ENCODE peak calls at places on chromosomes 13 and 19, in eight cellular contexts. O, S, G, R, V, P, Y and M are unnamed samples. For H3K9me3, the result is how much of the 10 kb centered on the place peaks cover.

GRCh38 chr13:67119481-67119883 is 110.7 kb downstream of the PCDH9 start:
- DNase-seq in O (peak), S (peak), G (no peak), R (peak), V (no peak), P (no peak), Y (no peak), M (no peak)

GRCh38 chr13:60398949-60399589 is 2.0 kb downstream of the TDRD3 start:
- DNase-seq in O (peak), S (peak), G (no peak), R (no peak), V (no peak), P (no peak), Y (no peak), M (no peak)

GRCh38 chr13:52447354-52447753 is 3.1 kb downstream of the VPS36 start:
- DNase-seq in O (peak), S (no peak), G (no peak), R (no peak), V (no peak), P (no peak), Y (no peak), M (no peak)

GRCh38 chr13:59906413-59907027 is 257.2 kb downstream of the DIAPH3 start:
- DNase-seq in O (peak), S (peak), G (no peak), R (no peak), V (no peak), P (no peak), Y (no peak), M (no peak)

GRCh38 chr13:20869540-20869939 is 33.0 kb downstream of the XPO4 start:
- DNase-seq in O (peak), S (peak), G (no peak), R (no peak), V (no peak), P (no peak), Y (no peak), M (no peak)

GRCh38 chr19:7488736-7489353 is at the start of gene PEX11G:
- DNase-seq in O (peak), S (peak), G (peak), R (peak), V (peak), P (peak), Y (peak), M (peak)

GRCh38 chr13:32669030-32669646 is 82.9 kb downstream of the PDS5B start:
- DNase-seq in O (peak), S (peak), G (no peak), R (no peak), V (no peak), P (no peak), Y (no peak), M (peak)

GRCh38 chr13:45340422-45341033 is 455 bp downstream of the TPT1 start:
- DNase-seq in O (peak), S (peak), G (peak), R (peak), V (peak), P (no peak), Y (peak), M (peak)

GRCh38 chr19:7681336-7682174 is 922 bp downstream of the TRAPPC5 start:
- DNase-seq in O (peak), S (peak), G (peak), R (peak), V (peak), P (no peak), Y (peak), M (peak)

DNA sequence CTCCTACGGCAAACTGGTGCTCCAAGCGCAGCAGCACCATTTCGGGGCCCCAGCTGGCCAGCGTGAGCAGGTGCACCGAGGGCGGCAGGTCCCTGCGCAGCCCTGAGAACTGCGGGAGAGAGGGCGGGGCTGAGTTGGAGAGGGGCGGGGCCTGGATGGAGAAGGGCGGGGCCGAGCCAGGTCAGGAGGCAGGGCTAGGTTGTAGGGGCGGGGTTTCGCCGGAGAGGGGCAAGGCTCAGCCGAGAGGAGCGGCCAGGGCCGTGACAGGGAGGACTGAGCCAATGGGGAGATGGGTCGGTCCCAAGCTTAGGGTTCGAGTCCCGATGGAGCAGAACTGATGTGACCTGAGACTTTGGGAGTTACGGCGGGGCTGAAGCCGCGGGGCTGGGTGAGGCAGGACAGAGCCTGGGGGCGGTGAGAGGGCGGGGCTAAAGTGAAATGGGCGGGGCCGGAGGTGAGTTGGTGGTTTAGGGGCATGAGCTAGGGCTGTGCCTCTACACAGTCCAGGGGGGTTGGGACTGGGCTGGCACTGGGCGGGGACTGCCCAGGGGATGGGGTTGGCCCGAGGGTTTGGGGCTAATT is 19.0 kb downstream of the MAN2B1 start:
- DNase-seq in O (peak), S (peak), G (peak), R (no peak), V (peak), P (no peak), Y (no peak), M (peak)
- H3K4me3 ChIP-seq in O (no peak), S (no peak), G (peak), R (no peak), V (peak), P (no peak), Y (peak), M (no peak)

GRCh38 chr19:9150650-9151049 is 10.5 kb downstream of the ZNF317 start:
- DNase-seq in O (no peak), S (no peak), G (no peak), R (no peak), V (no peak), P (no peak), Y (no peak), M (no peak)
- H3K9me3 ChIP-seq in O (under half), S (under half), G (under half), R (half or more), V (under half), P (under half), Y (under half), M (under half)

DNA sequence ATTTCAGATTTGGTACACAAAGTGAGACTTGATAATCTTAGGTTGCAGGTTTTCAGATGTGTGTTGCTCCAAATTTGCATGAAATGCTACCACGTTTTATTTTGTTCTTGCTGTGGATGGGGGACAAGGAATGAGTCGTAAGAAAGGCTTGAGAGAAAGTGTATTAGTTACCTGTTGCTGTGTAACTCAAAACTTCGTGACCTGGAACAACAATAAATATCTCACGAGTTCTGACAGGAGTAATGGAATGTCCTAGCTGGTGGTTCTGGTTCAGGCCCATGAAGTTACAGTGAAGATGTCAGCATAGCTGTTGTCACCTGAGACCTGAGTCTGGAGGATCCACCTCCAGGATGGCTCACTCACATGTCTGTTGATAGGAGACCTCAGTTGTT is 1.2 kb downstream of the ZNF8 start:
- DNase-seq in O (no peak), S (no peak), G (no peak), R (no peak), V (no peak), P (no peak), Y (no peak), M (no peak)
- H3K4me3 ChIP-seq in O (peak), S (peak), G (peak), R (peak), V (no peak), P (peak), Y (peak), M (peak)

GRCh38 chr19:56806639-56807038 is 33.9 kb downstream of the PEG3 start:
- DNase-seq in O (no peak), S (no peak), G (no peak), R (no peak), V (no peak), P (no peak), Y (no peak), M (no peak)
- H3K9me3 ChIP-seq in O (under half), S (under half), G (under half), R (under half), V (under half), P (under half), Y (under half), M (under half)

DNA sequence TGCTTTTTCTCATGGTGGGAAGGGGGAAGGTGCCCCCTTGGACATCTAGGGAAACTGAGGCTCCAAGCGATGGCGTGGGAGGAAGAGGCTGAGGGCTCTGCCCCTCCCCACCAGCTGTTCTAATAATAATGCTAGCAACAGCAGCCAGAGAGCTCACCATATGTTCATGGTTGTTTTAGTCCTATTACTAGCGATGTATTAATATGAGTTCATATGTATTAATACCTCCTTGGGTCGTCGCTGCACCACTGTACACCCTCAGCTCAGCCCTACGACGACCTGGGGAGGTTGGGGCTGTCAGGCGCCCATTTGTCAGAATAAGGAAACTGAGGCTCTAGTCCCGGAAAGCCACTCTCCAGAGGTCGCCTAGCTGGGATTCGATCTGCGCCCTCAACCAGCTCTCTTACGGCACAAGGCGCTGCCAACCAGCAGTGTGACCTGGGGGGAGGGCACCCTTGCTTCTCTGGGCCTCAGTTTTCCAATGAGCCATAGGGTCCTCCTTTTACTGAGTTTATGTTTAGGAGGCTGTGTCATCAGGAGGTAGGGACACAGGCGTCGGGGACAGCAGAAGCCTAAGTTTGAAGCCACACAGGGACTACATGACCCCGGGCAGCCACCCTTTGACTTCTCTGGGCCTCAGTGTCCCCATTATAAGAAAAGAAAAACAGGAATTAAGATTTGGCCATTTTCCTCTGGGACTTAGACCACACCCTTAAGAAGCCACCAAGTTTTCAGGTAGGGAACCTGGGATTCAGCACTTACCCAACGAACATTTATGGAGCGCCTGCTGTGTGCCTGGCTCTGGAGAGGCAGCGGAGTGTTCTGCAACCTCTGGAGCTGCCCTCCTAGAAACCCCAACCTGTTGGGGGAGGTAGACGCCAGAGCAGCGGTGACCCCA is 664 bp downstream of the MAST3 start:
- DNase-seq in O (no peak), S (no peak), G (no peak), R (no peak), V (no peak), P (no peak), Y (no peak), M (no peak)
- H3K4me3 ChIP-seq in O (peak), S (peak), G (peak), R (peak), V (peak), P (peak), Y (peak), M (peak)

GRCh38 chr19:16017138-16017490 is 59.2 kb upstream of the TPM4 start:
- DNase-seq in O (no peak), S (no peak), G (no peak), R (no peak), V (no peak), P (no peak), Y (no peak), M (no peak)

GRCh38 chr19:16014923-16015804 is 61.1 kb upstream of the TPM4 start:
- DNase-seq in O (no peak), S (no peak), G (no peak), R (no peak), V (no peak), P (no peak), Y (no peak), M (no peak)

GRCh38 chr19:16015805-16016173 is 60.5 kb upstream of the TPM4 start:
- DNase-seq in O (no peak), S (no peak), G (no peak), R (no peak), V (no peak), P (no peak), Y (no peak), M (no peak)

GRCh38 chr19:16018106-16018755 is 58.1 kb upstream of the TPM4 start:
- DNase-seq in O (no peak), S (no peak), G (no peak), R (no peak), V (no peak), P (no peak), Y (no peak), M (no peak)

DNA sequence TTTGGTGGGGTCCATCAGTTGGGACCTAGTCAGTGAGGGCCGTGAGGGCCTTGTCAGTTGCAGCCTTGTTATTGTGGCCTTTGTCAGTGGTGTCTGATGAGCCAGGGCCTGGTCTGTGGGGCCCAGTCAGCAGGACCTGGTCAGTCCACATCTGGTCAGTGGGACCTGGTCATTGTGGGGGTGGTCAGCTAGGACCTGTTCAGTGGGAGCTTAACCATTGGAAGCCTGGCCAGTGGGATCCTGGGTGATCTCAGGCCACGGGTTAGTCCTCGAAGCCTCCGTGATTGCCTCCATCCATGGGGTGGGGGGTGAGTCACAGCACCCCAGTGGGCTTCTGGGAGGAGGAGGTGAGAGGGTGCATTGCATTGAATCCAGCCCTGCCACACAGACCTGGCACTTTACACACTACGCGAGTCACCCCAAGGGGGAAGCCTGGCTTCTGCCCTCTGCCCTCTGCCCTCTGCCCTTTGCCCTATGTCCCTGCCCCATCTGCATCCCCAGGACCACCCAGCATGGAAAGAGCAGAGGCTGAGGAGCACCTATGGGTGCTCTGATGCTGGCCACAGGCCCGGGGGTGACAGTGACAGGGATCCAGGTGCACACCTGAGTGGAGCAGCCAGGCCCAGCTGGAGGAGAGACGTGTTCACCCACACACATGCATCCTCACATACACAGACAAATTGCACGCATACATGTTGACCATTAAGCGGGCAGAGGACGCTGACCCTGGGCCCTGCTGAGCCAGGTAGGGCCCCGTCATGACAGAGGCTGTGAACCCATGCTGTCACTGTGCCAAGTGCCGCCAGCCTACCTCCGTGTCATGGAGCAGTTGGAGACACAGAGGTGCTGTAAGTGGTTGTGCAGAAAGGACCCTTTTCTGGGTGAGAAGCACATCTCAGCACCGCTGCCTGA is 59.8 kb upstream of the TPM4 start:
- DNase-seq in O (no peak), S (no peak), G (no peak), R (no peak), V (no peak), P (no peak), Y (no peak), M (no peak)
- H3K9me3 ChIP-seq in O (under half), S (under half), G (under half), R (under half), V (under half), P (under half), Y (under half), M (under half)

DNA sequence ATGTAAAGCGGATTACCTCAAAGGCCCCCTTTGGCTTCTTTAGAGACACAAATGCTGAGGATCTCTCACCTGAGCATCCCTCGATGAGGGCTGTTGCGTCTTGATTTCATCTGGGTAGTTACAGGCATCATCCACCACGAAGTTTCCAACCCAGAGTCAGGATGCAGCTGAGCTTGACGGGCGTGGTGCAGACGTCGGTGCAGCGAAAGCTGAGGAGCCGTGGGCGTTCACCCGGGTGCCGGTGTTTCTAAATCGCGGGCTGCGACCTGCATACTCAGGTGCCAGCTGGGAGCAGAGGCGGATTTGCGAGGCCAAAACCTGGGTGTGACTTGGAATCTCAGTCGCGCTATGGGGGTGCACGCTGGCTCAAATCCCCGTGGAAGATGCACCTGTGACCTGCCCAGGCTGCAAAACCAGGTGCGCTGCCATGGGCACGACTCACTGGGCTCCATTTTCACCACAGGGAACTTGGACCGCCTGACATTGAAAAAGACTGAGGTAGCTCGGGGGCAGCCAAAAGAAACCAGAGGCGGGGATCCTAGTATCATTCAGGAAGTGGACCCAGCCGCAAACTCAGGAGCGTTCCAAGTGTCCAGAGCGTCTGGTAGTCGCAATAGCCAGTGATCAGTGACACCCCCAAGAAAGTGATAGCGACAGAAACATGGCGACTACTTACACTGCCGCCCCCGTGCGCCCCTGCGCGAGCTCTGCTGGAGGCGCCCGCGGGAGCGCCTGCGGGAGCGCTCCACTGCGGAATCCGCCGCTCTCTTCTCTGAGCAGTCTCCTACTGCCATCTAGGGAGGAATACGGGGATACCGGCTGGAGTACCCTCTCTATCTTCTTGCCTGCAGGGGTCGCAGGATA is 36.4 kb upstream of the IGFL4 start:
- DNase-seq in O (peak), S (peak), G (peak), R (peak), V (no peak), P (no peak), Y (no peak), M (no peak)
- H3K4me3 ChIP-seq in O (peak), S (peak), G (peak), R (peak), V (no peak), P (no peak), Y (peak), M (no peak)

DNA sequence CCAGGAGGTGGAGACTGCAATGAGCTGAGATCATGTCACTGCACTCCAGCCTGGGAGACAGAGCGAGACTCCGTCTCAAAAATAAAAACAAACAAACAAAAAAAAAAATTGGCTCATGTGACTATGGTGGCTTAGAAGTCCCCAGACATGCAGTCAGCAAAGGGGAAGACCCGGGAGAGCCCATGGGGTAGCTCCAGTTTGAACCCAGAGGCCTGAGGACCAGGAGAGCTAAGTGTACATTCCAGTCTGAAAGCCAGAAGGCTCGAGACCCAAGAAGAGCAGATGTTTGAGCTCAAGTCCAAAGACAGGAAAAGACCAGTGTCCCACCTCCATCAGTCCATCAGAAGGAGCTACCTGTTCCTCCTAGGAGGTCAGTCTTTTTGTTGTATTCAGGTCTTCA is 175.2 kb downstream of the TSHZ3 start:
- DNase-seq in O (no peak), S (no peak), G (no peak), R (no peak), V (no peak), P (no peak), Y (no peak), M (no peak)
- H3K9me3 ChIP-seq in O (under half), S (under half), G (under half), R (under half), V (under half), P (under half), Y (under half), M (under half)

GRCh38 chr19:19169236-19170052 is 619 bp downstream of the MEF2B start:
- DNase-seq in O (no peak), S (no peak), G (no peak), R (no peak), V (no peak), P (no peak), Y (no peak), M (no peak)
- H3K4me3 ChIP-seq in O (no peak), S (no peak), G (no peak), R (no peak), V (no peak), P (peak), Y (peak), M (peak)